ENCODE peak calls at places on chromosomes 6 and 20, in six cellular contexts. F is D341Med; D is renal cortical epithelial cell; Q is activated naive CD4-positive, alpha-beta T cell treated with anti-CD3 and anti-CD28 coated beads, Interleukin-2, amount 50 U/mL, for 16 hours; H is aorta; A is caudate nucleus. P is an unnamed sample.

GRCh38 chr20:59027746-59028320 is 4.3 kb downstream of the ATP5F1E start:
- DNase-seq in F (no peak), A (no peak), Q (no peak), D (peak; percentile 38), H (no peak), P (no peak)

GRCh38 chr20:63314566-63315239 is 21.7 kb downstream of the COL20A1 start:
- DNase-seq in A (no peak), Q (no peak), F (no peak), D (no peak), H (peak; percentile 36), P (no peak)

GRCh38 chr20:13119583-13119982 is 101.5 kb upstream of the ISM1 start:
- DNase-seq in Q (peak; percentile 18), D (peak; percentile 51), F (peak; percentile 66), H (no peak), A (no peak), P (peak; percentile 32)

GRCh38 chr6:92126088-92126487 is 1293.3 kb downstream of the EPHA7 start:
- DNase-seq in A (no peak), D (peak; percentile 76), H (no peak), Q (no peak), F (no peak), P (no peak)

GRCh38 chr20:51132286-51132810 is 109.4 kb upstream of the KCNG1 start:
- DNase-seq in D (no peak), F (no peak), H (no peak), A (no peak), Q (no peak), P (no peak)

GRCh38 chr20:41169791-41170351 is 32.5 kb downstream of the PLCG1 start:
- DNase-seq in D (peak; percentile 17), F (no peak), H (no peak), A (no peak), Q (peak; percentile 2), P (no peak)

GRCh38 chr6:167501831-167502385 is 177.0 kb downstream of the TTLL2 start:
- DNase-seq in H (no peak), Q (no peak), F (no peak), A (peak; percentile 19), D (peak; percentile 30), P (no peak)

GRCh38 chr6:132765560-132765959 is 7.9 kb upstream of the VNN2 start:
- DNase-seq in D (no peak), F (no peak), Q (no peak), H (no peak), A (no peak), P (no peak)

GRCh38 chr6:114739656-114740055 is 396.8 kb upstream of the HS3ST5 start:
- DNase-seq in D (no peak), Q (no peak), F (no peak), H (no peak), A (no peak), P (no peak)

GRCh38 chr6:10434235-10434634 is 19.4 kb upstream of the TFAP2A start:
- DNase-seq in H (no peak), F (no peak), D (no peak), A (no peak), Q (no peak), P (no peak)

GRCh38 chr6:148251286-148251685 is 91.4 kb upstream of the SASH1 start:
- DNase-seq in A (no peak), F (peak; percentile 47), H (no peak), Q (no peak), D (peak; percentile 77), P (no peak)

GRCh38 chr6:114157848-114158247 is 185.0 kb downstream of the HS3ST5 start:
- DNase-seq in F (no peak), A (peak; percentile 32), H (no peak), Q (no peak), D (no peak), P (no peak)

GRCh38 chr6:133890941-133891813 is 2.3 kb downstream of the TCF21 start:
- DNase-seq in D (peak; percentile 13), A (no peak), H (peak; percentile 51), Q (peak; percentile 15), F (peak; percentile 59), P (no peak)

GRCh38 chr6:89934685-89935366 is 40.6 kb downstream of the GJA10 start:
- DNase-seq in D (no peak), H (no peak), F (no peak), A (no peak), Q (no peak), P (no peak)

GRCh38 chr20:14597206-14597715 is 259.8 kb upstream of the FLRT3 start:
- DNase-seq in F (no peak), D (no peak), H (no peak), A (no peak), Q (no peak), P (no peak)

GRCh38 chr20:4090756-4091331 is 75.5 kb upstream of the RNF24 start:
- DNase-seq in Q (no peak), D (peak; percentile 69), F (no peak), A (no peak), H (no peak), P (no peak)

P was measured in SK-N-MC.